ENCODE peak calls at places on chromosomes 4 and X, in five cellular contexts. K is GM12891, T is adrenal gland, E is lower leg skin, B is esophagus squamous epithelium. H is an unnamed sample.

GRCh38 chr4:88240297-88240714 is 44.1 kb downstream of the PPM1K start:
- DNase-seq in K (no peak), T (peak; percentile 31), E (peak; percentile 43), B (peak; percentile 2), H (peak; percentile 5)

GRCh38 chr4:13706130-13706529 is 78.6 kb upstream of the BOD1L1 start:
- DNase-seq in K (no peak), T (no peak), E (no peak), B (no peak), H (no peak)

GRCh38 chr4:131978120-131978519 is 1171.0 kb upstream of the PCDH10 start:
- DNase-seq in K (no peak), T (no peak), E (no peak), B (no peak), H (no peak)

GRCh38 chr4:7004331-7004730 is 38.8 kb upstream of the TADA2B start:
- DNase-seq in K (no peak), T (no peak), E (no peak), B (no peak), H (no peak)

GRCh38 chrX:70452143-70452733 is 7.6 kb downstream of the DLG3 start:
- DNase-seq in K (no peak), T (no peak), E (no peak), B (no peak), H (peak; percentile 60)

GRCh38 chr4:144906181-144906895 is 191.7 kb downstream of the ANAPC10 start:
- DNase-seq in K (no peak), T (no peak), E (no peak), B (no peak), H (no peak)

GRCh38 chrX:13153796-13154195 is 109.4 kb upstream of the FAM9C start:
- DNase-seq in K (no peak), T (no peak), E (no peak), B (no peak), H (no peak)

GRCh38 chr4:43224591-43224990 is 332.1 kb downstream of the GRXCR1 start:
- DNase-seq in K (no peak), T (no peak), E (no peak), B (no peak), H (no peak)

GRCh38 chr4:79081973-79082372 is 142.7 kb upstream of the PAQR3 start:
- DNase-seq in K (no peak), T (no peak), E (no peak), B (no peak), H (no peak)

GRCh38 chrX:118627084-118627758 is 100.2 kb upstream of the IL13RA1 start:
- DNase-seq in K (no peak), T (no peak), E (no peak), B (no peak), H (no peak)

GRCh38 chrX:71183341-71183740 is 38.7 kb downstream of the NLGN3 start:
- DNase-seq in K (no peak), T (no peak), E (no peak), B (no peak), H (no peak)

GRCh38 chr4:25160714-25161598 is 707 bp upstream of the SEPSECS start:
- DNase-seq in K (no peak), T (no peak), E (no peak), B (no peak), H (peak; percentile 67)

GRCh38 chr4:112735474-112735951 is 98.6 kb downstream of the LARP7 start:
- DNase-seq in K (no peak), T (no peak), E (no peak), B (no peak), H (no peak)

GRCh38 chr4:85778809-85779124 is 303.8 kb downstream of the ARHGAP24 start:
- DNase-seq in K (no peak), T (no peak), E (no peak), B (no peak), H (no peak)

GRCh38 chr4:100895572-100896197 is 377.9 kb upstream of the EMCN start:
- DNase-seq in K (peak; percentile 8), T (no peak), E (no peak), B (no peak), H (no peak)

GRCh38 chrX:40062525-40063193 is 35.1 kb downstream of the BCOR start:
- DNase-seq in K (no peak), T (no peak), E (no peak), B (no peak), H (no peak)

GRCh38 chr4:20313237-20314030 is 61.7 kb downstream of the SLIT2 start:
- DNase-seq in K (no peak), T (peak; percentile 18), E (no peak), B (no peak), H (peak; percentile 16)

GRCh38 chrX:8748855-8749254 is 16.9 kb upstream of the ANOS1 start:
- DNase-seq in K (no peak), T (no peak), E (no peak), B (no peak), H (peak; percentile 12)

GRCh38 chr4:24922416-24922815 is 9.6 kb upstream of the CCDC149 start:
- DNase-seq in K (no peak), T (no peak), E (no peak), B (no peak), H (no peak)

GRCh38 chrX:112731793-112732192 is 52.1 kb upstream of the LHFPL1 start:
- DNase-seq in K (no peak), T (no peak), E (no peak), B (no peak), H (peak; percentile 1)

GRCh38 chr4:148006025-148006424 is 274.1 kb downstream of the ARHGAP10 start:
- DNase-seq in K (no peak), T (no peak), E (no peak), B (no peak), H (no peak)

GRCh38 chrX:129682979-129683378 is 28.2 kb upstream of the APLN start:
- DNase-seq in K (no peak), T (no peak), E (no peak), B (no peak), H (no peak)

GRCh38 chrX:129678881-129679195 is 24.1 kb upstream of the APLN start:
- DNase-seq in K (no peak), T (no peak), E (no peak), B (no peak), H (no peak)

GRCh38 chrX:129679856-129680255 is 25.1 kb upstream of the APLN start:
- DNase-seq in K (no peak), T (no peak), E (no peak), B (no peak), H (no peak)

DNA sequence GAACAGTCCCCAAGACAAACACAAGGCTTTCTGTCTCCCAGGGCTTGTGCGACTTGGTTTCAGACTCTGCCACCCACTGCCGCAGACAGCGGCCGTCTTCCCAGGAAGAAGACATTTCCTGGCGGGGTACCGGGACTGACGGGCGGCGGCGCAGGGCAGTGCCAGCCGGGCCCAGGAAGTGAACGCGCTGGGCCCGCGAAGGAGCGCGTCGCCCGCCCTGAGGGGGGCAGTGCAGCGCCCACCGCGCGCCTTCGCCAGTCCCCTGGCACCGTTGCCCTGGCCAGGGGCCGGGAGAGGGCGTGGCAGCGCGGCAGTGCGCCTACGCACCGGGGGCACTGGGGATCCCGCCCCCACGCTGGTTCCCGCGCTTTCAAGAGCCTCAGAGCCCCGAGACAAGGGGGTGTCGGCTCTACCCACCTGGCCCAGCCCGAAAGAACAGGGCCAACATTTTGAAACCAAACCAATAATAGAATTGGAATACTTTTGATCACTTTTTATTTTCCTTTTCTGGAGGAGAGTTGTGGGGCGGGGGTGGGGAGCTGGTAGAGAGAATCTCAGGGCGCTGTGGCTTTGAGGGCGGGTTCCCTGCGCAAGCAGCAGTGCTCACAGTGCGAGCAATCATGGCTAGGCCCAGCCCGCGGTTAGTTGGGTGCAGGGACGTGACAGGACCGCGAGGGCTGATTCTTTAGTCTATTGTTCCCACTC is 23.6 kb upstream of the APLN start:
- DNase-seq in K (no peak), T (peak; percentile 62), E (no peak), B (no peak), H (peak; percentile 3)
- TF ChIP-seq POLR2A in K (no peak), T (no peak), E (no peak), B (no peak), H (no peak)

DNA sequence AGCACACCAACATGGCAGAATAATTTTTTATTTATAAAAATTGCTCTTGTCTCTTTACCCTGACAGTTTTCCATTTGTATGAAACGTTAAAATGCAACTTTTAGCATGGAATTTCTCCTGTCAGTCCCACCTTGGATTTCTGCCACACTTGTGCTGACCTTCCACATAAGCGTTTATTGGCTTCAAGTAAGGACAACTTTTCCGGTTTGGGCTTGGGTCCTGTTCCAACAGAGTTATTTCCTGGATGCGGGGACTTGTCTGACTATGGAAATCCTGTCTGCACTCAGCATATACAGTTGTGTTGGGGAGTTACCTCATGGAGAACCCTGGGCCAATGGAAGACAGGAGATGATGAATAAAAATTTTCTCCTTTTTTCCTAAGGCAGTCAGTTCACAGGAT is 294.7 kb downstream of the NAF1 start:
- DNase-seq in K (no peak), T (no peak), E (no peak), B (no peak), H (no peak)
- TF ChIP-seq POLR2A in K (no peak), T (no peak), E (no peak), B (no peak), H (no peak)

GRCh38 chr4:77818077-77818666 is 996 bp downstream of the CNOT6L start:
- DNase-seq in K (no peak), T (peak; percentile 68), E (peak; percentile 79), B (peak; percentile 1), H (peak; percentile 81)
- TF ChIP-seq POLR2A in K (no peak), T (peak; percentile 43), E (no peak), B (no peak), H (peak; percentile 12)

GRCh38 chrX:74421181-74422028 is at the start of gene SLC16A2:
- DNase-seq in K (peak; percentile 45), T (peak; percentile 77), E (peak; percentile 52), B (no peak), H (no peak)
- TF ChIP-seq POLR2A in K (no peak), T (peak; percentile 72), E (no peak), B (no peak), H (no peak)

GRCh38 chrX:42414057-42414456 is 363.9 kb downstream of the PPP1R2C start:
- DNase-seq in K (no peak), T (no peak), E (no peak), B (no peak), H (no peak)
- TF ChIP-seq POLR2A in K (no peak), T (no peak), E (no peak), B (no peak), H (no peak)

GRCh38 chrX:100928660-100929613 is at the start of gene XKRX:
- DNase-seq in K (peak; percentile 17), T (peak; percentile 25), E (peak; percentile 14), B (no peak), H (no peak)
- TF ChIP-seq POLR2A in K (no peak), T (no peak), E (no peak), B (no peak), H (no peak)

DNA sequence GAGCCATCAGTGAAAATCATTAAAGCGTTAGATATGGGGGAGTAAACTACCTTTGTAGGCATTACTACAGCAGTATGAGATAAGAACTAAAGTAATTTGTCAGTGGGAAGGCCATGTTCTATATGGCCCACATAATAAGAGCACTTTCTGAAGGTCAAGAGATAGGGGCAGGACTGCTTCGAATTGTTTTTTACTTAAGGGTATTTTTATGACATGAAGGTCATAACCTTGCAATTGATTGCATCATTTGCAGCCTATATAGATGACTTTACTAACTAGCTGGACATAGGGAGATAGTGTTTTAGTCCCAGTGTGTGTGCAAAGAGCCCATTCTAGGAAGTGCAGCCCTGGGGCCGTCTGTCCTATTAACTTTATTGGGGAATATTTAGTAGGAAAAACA is 23.6 kb upstream of the GC start:
- DNase-seq in K (no peak), T (no peak), E (no peak), B (no peak), H (no peak)
- TF ChIP-seq POLR2A in K (no peak), T (no peak), E (no peak), B (no peak), H (no peak)